ENCODE peak calls at places on chromosomes 7 and 10, in five cellular contexts. G, K, I, X and Z are unnamed samples.

GRCh38 chr10:31121797-31122586 is 90.3 kb upstream of the ZNF438 start:
- DNase-seq in G (no peak), I (no peak), X (no peak), K (no peak), Z (no peak)

GRCh38 chr10:124829447-124830115 is 28.0 kb downstream of the ABRAXAS2 start:
- DNase-seq in K (no peak), X (no peak), I (no peak), G (no peak), Z (no peak)

GRCh38 chr7:21469894-21470293 is 42.0 kb downstream of the SP4 start:
- DNase-seq in G (no peak), I (no peak), X (peak), K (no peak), Z (no peak)

GRCh38 chr10:65548046-65548445 is 1377.8 kb upstream of the LRRTM3 start:
- DNase-seq in K (no peak), I (no peak), G (no peak), X (no peak), Z (no peak)

GRCh38 chr7:2705371-2706096 is 17.5 kb downstream of the AMZ1 start:
- DNase-seq in G (no peak), K (no peak), X (no peak), I (no peak), Z (no peak)

GRCh38 chr7:158406364-158406763 is 181.3 kb downstream of the PTPRN2 start:
- DNase-seq in K (no peak), I (no peak), G (no peak), X (no peak), Z (no peak)

GRCh38 chr7:149866817-149867447 is 6.8 kb upstream of the ATP6V0E2 start:
- DNase-seq in I (no peak), X (no peak), G (no peak), K (no peak), Z (no peak)

GRCh38 chr10:28668363-28669226 is 8.7 kb upstream of the BAMBI start:
- DNase-seq in K (no peak), G (no peak), I (no peak), X (peak), Z (no peak)

GRCh38 chr10:28179490-28180099 is 123.3 kb downstream of the MPP7 start:
- DNase-seq in K (peak), I (peak), X (peak), G (no peak), Z (no peak)

GRCh38 chr10:26528715-26529393 is 90.7 kb downstream of the APBB1IP start:
- DNase-seq in K (no peak), G (no peak), X (no peak), I (no peak), Z (no peak)

GRCh38 chr7:37448057-37448636 is 517 bp downstream of the ELMO1 start:
- DNase-seq in K (peak), I (no peak), X (no peak), G (no peak), Z (peak)

GRCh38 chr7:34224259-34224658 is 318.9 kb downstream of the BMPER start:
- DNase-seq in I (no peak), X (no peak), K (no peak), G (no peak), Z (no peak)

GRCh38 chr10:16116404-16117304 is 256.3 kb upstream of the MINDY3 start:
- DNase-seq in X (peak), G (peak), K (no peak), I (peak), Z (no peak)

GRCh38 chr7:3649250-3649649 is 348.2 kb downstream of the SDK1 start:
- DNase-seq in K (no peak), X (no peak), G (no peak), I (no peak), Z (no peak)

GRCh38 chr10:123496336-123496735 is 169.8 kb upstream of the GPR26 start:
- DNase-seq in G (no peak), K (no peak), I (no peak), X (no peak), Z (no peak)

GRCh38 chr7:137626469-137627067 is 220.2 kb downstream of the DGKI start:
- DNase-seq in G (no peak), K (peak), X (peak), I (peak), Z (peak)

GRCh38 chr7:18475488-18475887 is 20.1 kb upstream of the HDAC9 start:
- DNase-seq in G (no peak), I (no peak), K (no peak), X (no peak), Z (no peak)

GRCh38 chr7:149414745-149415390 is 46.0 kb downstream of the ZNF777 start:
- DNase-seq in G (peak), K (no peak), X (no peak), I (no peak), Z (no peak)

GRCh38 chr7:76358053-76358477 is 726 bp downstream of the YWHAG start:
- DNase-seq in G (no peak), K (no peak), I (no peak), X (peak), Z (no peak)

GRCh38 chr7:131039355-131039762 is 288.3 kb upstream of the MKLN1 start:
- DNase-seq in K (no peak), I (no peak), G (no peak), X (no peak), Z (no peak)

GRCh38 chr10:33489606-33490176 is 155.2 kb upstream of the NRP1 start:
- DNase-seq in I (no peak), K (no peak), X (no peak), G (no peak), Z (no peak)

GRCh38 chr10:91088300-91089140 is 131.9 kb upstream of the PCGF5 start:
- DNase-seq in K (no peak), G (no peak), I (peak), X (peak), Z (no peak)

GRCh38 chr10:80539421-80539999 is 1.8 kb downstream of the SH2D4B start:
- DNase-seq in I (no peak), G (no peak), K (no peak), X (no peak), Z (no peak)

GRCh38 chr7:2512179-2512644 is 7.4 kb upstream of the LFNG start:
- DNase-seq in X (no peak), G (no peak), I (no peak), K (no peak), Z (no peak)

GRCh38 chr7:121337398-121337797 is 8.6 kb downstream of the WNT16 start:
- DNase-seq in G (no peak), X (no peak), K (no peak), I (no peak), Z (no peak)

GRCh38 chr10:29736325-29737208 is 101.8 kb upstream of the SVIL start:
- DNase-seq in K (peak), X (no peak), G (no peak), I (no peak), Z (peak)

GRCh38 chr7:112086496-112087254 is 119.5 kb downstream of the DOCK4 start:
- DNase-seq in X (no peak), I (peak), K (no peak), G (no peak), Z (no peak)

GRCh38 chr7:111018960-111019835 is 71.7 kb upstream of the LRRN3 start:
- DNase-seq in G (no peak), I (no peak), K (no peak), X (no peak), Z (no peak)

GRCh38 chr7:96831446-96831845 is 121.8 kb upstream of the SEM1 start:
- DNase-seq in G (no peak), X (no peak), I (no peak), K (no peak), Z (no peak)

GRCh38 chr7:107563072-107563760 is 504 bp downstream of the COG5 start:
- DNase-seq in I (peak), G (no peak), X (peak), K (peak), Z (no peak)

GRCh38 chr7:66277492-66277891 is 72.4 kb downstream of the TPST1 start:
- DNase-seq in K (no peak), G (no peak), X (no peak), I (no peak), Z (no peak)

GRCh38 chr10:100827819-100828743 is 82.7 kb downstream of the PAX2 start:
- DNase-seq in X (peak), K (peak), G (no peak), I (no peak), Z (peak)

GRCh38 chr7:142864980-142865747 is 10.3 kb downstream of the EPHB6 start:
- DNase-seq in X (no peak), I (no peak), G (no peak), K (no peak), Z (no peak)

GRCh38 chr10:37728830-37729229 is 128.6 kb downstream of the ZNF248 start:
- DNase-seq in G (no peak), K (no peak), X (no peak), I (no peak), Z (no peak)

GRCh38 chr7:130918129-130919052 is 184.4 kb upstream of the KLF14 start:
- DNase-seq in I (no peak), X (no peak), K (no peak), G (no peak), Z (no peak)

GRCh38 chr10:69885379-69886156 is 83.9 kb downstream of the COL13A1 start:
- DNase-seq in G (no peak), K (no peak), I (no peak), X (peak), Z (no peak)

DNA sequence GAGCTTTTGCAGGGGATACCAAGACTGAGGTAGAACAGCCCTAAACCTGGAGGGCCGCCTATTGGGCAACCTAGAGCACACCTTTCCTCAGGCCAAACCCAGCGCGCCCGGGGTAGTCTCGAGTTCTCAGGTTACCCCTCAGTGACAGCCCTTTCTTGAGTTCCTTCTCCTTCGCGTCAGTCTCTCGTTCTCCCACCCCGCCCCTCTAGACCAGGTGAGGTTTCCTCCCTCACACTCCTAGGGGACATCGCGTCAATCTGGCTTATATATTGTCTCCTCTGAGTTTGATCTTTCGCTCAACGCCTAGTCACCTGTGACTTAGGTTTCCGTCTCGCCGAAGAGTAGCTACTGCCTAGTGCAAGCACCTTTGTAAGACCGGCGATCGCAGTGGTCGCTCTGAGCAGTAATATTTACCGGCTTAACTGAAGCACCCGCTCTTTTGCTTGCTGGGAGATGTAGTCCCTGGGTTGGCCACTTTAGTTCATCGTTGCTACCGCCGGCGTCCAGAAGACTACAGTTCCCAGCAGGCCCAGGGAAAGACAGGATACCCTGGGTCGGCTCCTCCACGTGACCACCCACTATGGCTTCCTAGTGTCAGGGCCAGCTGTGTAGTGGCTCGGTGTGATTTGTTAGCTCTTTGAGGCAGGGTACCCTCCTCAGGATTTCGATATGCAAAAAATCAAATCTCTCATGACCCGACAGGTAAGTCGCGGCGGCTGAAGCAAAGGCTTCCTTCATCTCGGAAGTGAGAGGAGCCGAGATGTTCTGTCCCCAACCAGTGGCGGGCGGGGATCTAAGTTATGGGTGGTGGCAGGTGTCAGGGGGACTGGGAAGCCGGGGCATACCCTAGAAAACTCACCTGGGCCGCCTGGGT is at the start of gene VPS50:
- DNase-seq in I (peak), X (peak), K (peak), G (peak), Z (peak)
- TF ChIP-seq POLR2A in I (peak), X (peak), K (peak), G (no peak), Z (peak)

DNA sequence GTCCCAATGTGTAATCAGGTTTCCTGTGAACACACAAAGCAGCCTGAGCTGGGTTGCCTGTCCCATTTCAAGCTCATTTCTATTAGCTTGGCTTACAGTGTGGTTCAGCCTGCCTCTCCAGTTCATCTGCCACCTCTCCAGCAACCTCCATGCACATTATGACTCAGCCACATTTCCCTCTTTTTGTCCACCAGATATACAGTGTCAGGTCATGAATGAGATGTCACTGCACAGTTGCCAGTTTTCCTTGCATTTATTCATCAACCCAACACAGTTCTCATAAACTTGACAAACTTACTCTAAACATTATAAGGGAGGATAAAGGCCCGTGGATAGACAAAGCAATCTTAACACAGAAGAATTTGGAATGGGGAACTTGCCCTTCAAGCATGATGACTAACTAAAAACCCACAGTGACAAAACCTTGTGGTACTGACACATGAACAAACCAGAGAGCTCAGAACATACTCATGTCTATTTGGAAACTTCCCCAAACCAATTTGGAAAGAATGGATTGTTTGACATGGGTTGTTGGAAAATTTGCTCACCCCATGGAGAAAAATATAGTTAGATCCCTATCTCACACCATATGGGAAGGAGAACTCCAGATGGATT is 2.5 kb upstream of the CFAP58 start:
- DNase-seq in X (no peak), G (no peak), I (no peak), K (no peak), Z (no peak)
- TF ChIP-seq POLR2AphosphoS5 in X (no peak), G (no peak), I (no peak), K (no peak), Z (no peak)

GRCh38 chr10:501596-501995 is 187.9 kb downstream of the DIP2C start:
- DNase-seq in G (no peak), X (no peak), K (no peak), I (no peak), Z (no peak)

GRCh38 chr10:498760-499435 is 190.6 kb downstream of the DIP2C start:
- DNase-seq in G (no peak), X (no peak), I (no peak), K (no peak), Z (no peak)

GRCh38 chr10:497898-498451 is 191.5 kb downstream of the DIP2C start:
- DNase-seq in I (no peak), X (no peak), G (no peak), K (no peak), Z (no peak)

GRCh38 chr10:499991-500390 is 189.5 kb downstream of the DIP2C start:
- DNase-seq in I (no peak), K (no peak), X (no peak), G (no peak), Z (no peak)

GRCh38 chr10:500876-501275 is 188.6 kb downstream of the DIP2C start:
- DNase-seq in X (no peak), G (no peak), I (no peak), K (no peak), Z (no peak)
- TF ChIP-seq TAF1 in X (no peak), G (no peak), I (no peak), K (no peak), Z (no peak)

DNA sequence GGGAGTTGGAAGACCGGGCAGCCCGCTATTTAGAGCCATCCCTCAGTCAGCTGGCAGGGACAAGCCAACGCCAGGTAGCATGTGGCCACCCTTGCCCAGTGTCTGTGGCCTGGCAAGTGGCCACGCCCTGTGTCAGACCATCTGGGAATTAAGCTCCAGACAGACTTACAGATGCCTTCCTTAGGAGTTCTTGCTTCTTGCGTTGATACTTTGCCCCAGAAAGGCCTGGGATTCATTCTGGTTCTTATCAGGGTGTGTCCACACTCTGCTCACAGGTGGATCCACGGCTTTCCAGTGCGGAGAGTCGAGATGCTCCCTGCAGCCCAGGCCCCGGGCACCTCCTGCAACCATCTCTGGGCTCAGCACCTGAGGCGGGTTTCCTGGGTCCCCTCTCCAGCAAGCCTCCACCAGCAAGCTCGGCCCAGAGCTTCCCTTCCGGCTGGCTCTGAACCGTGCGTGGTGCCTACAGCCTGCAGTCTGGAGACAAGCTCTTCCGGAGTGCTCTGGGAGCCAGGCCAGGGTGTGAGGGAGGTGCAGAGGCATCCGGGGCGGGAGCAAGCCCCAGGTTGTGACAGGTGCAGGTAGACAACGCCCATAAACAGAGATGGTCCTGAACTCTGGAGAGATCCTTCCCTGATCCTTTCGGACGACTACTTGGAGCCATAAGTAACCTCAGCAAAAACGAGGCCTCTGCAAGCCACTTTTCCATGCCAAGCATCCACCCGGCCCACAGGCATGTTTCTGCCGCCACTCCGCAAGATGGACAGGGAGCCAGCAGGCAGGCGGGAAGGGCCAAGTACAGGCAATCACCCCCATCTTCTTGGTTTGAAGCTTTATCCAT is 32.3 kb upstream of the PPIF start:
- DNase-seq in I (no peak), X (no peak), G (no peak), K (no peak), Z (no peak)
- TF ChIP-seq POLR2A in I (no peak), X (no peak), G (no peak), K (no peak), Z (no peak)